ENCODE peak calls at places on chromosomes 13 and 19, in four cellular contexts. One of them, this sample, is unnamed.

GRCh38 chr13:95536629-95537241 is 15.8 kb upstream of the CLDN10 start:
- DNase-seq in OCI-LY7: peak; percentile 27
- DNase-seq in astrocyte: no peak
- DNase-seq in PC-3: peak; percentile 67
- DNase-seq in this sample: no peak

GRCh38 chr19:15589760-15590451 is 25.1 kb upstream of the CYP4F8 start:
- DNase-seq in OCI-LY7: no peak
- DNase-seq in astrocyte: no peak
- DNase-seq in PC-3: no peak
- DNase-seq in this sample: no peak

GRCh38 chr13:112704634-112705145 is 14.9 kb downstream of the ATP11A start:
- DNase-seq in OCI-LY7: no peak
- DNase-seq in astrocyte: no peak
- DNase-seq in PC-3: no peak
- DNase-seq in this sample: no peak

GRCh38 chr13:44151474-44151873 is 222.2 kb upstream of the SERP2 start:
- DNase-seq in OCI-LY7: no peak
- DNase-seq in astrocyte: no peak
- DNase-seq in PC-3: no peak
- DNase-seq in this sample: no peak

GRCh38 chr13:79226250-79226649 is 179.8 kb downstream of the RBM26 start:
- DNase-seq in OCI-LY7: no peak
- DNase-seq in astrocyte: no peak
- DNase-seq in PC-3: no peak
- DNase-seq in this sample: no peak

GRCh38 chr19:37932985-37933953 is 26.3 kb downstream of the SIPA1L3 start:
- DNase-seq in OCI-LY7: no peak
- DNase-seq in astrocyte: peak; percentile 58
- DNase-seq in PC-3: peak; percentile 77
- DNase-seq in this sample: peak; percentile 38

GRCh38 chr19:2487780-2488330 is 11.9 kb downstream of the GADD45B start:
- DNase-seq in OCI-LY7: no peak
- DNase-seq in astrocyte: no peak
- DNase-seq in PC-3: no peak
- DNase-seq in this sample: no peak

GRCh38 chr13:113643593-113643992 is 14.4 kb downstream of the ATP4B start:
- DNase-seq in OCI-LY7: no peak
- DNase-seq in astrocyte: peak; percentile 90
- DNase-seq in PC-3: no peak
- DNase-seq in this sample: no peak

GRCh38 chr19:33904681-33905080 is 108.0 kb downstream of the KCTD15 start:
- DNase-seq in OCI-LY7: no peak
- DNase-seq in astrocyte: peak; percentile 8
- DNase-seq in PC-3: peak; percentile 14
- DNase-seq in this sample: peak; percentile 14

GRCh38 chr13:51231456-51231855 is 9.3 kb downstream of the FAM124A start:
- DNase-seq in OCI-LY7: no peak
- DNase-seq in astrocyte: no peak
- DNase-seq in PC-3: no peak
- DNase-seq in this sample: no peak

GRCh38 chr13:24684600-24684998 is 4.4 kb downstream of the ATP12A start:
- DNase-seq in OCI-LY7: no peak
- DNase-seq in astrocyte: no peak
- DNase-seq in PC-3: no peak
- DNase-seq in this sample: no peak

GRCh38 chr13:27482996-27483395 is 32.6 kb upstream of the MTIF3 start:
- DNase-seq in OCI-LY7: peak; percentile 76
- DNase-seq in astrocyte: no peak
- DNase-seq in PC-3: no peak
- DNase-seq in this sample: no peak

GRCh38 chr19:34018546-34018945 is 153.8 kb upstream of the LSM14A start:
- DNase-seq in OCI-LY7: no peak
- DNase-seq in astrocyte: no peak
- DNase-seq in PC-3: no peak
- DNase-seq in this sample: no peak

GRCh38 chr13:23899555-23899954 is 2.3 kb upstream of the C1QTNF9B start:
- DNase-seq in OCI-LY7: peak; percentile 33
- DNase-seq in astrocyte: peak; percentile 23
- DNase-seq in PC-3: peak; percentile 70
- DNase-seq in this sample: peak; percentile 36

GRCh38 chr19:47094557-47095517 is 18.7 kb downstream of the ZC3H4 start:
- DNase-seq in OCI-LY7: no peak
- DNase-seq in astrocyte: peak; percentile 42
- DNase-seq in PC-3: no peak
- DNase-seq in this sample: peak; percentile 85

GRCh38 chr19:6828698-6829633 is 56.5 kb downstream of the VAV1 start:
- DNase-seq in OCI-LY7: peak; percentile 85
- DNase-seq in astrocyte: no peak
- DNase-seq in PC-3: peak; percentile 81
- DNase-seq in this sample: no peak

GRCh38 chr13:20684041-20684440 is 19.5 kb upstream of the IL17D start:
- DNase-seq in OCI-LY7: no peak
- DNase-seq in astrocyte: no peak
- DNase-seq in PC-3: no peak
- DNase-seq in this sample: no peak

GRCh38 chr19:44869728-44870470 is 21.2 kb upstream of the TOMM40 start:
- DNase-seq in OCI-LY7: no peak
- DNase-seq in astrocyte: peak; percentile 92
- DNase-seq in PC-3: peak; percentile 27
- DNase-seq in this sample: no peak

GRCh38 chr19:29191005-29191404 is 21.9 kb downstream of the UQCRFS1 start:
- DNase-seq in OCI-LY7: no peak
- DNase-seq in astrocyte: no peak
- DNase-seq in PC-3: no peak
- DNase-seq in this sample: no peak

GRCh38 chr19:33775731-33776487 is 20.8 kb upstream of the KCTD15 start:
- DNase-seq in OCI-LY7: no peak
- DNase-seq in astrocyte: no peak
- DNase-seq in PC-3: no peak
- DNase-seq in this sample: no peak

GRCh38 chr13:80168089-80168850 is 172.7 kb downstream of the SPRY2 start:
- DNase-seq in OCI-LY7: no peak
- DNase-seq in astrocyte: peak; percentile 34
- DNase-seq in PC-3: no peak
- DNase-seq in this sample: no peak

GRCh38 chr19:7928741-7929701 is 3.1 kb upstream of the CTXN1 start:
- DNase-seq in OCI-LY7: peak; percentile 51
- DNase-seq in astrocyte: peak; percentile 76
- DNase-seq in PC-3: peak; percentile 87
- DNase-seq in this sample: peak; percentile 53

GRCh38 chr13:91154954-91155353 is 192.5 kb upstream of the MIR17HG start:
- DNase-seq in OCI-LY7: no peak
- DNase-seq in astrocyte: no peak
- DNase-seq in PC-3: no peak
- DNase-seq in this sample: no peak

GRCh38 chr13:25738342-25738771 is 313.5 kb downstream of the SHISA2 start:
- DNase-seq in OCI-LY7: peak; percentile 5
- DNase-seq in astrocyte: peak; percentile 70
- DNase-seq in PC-3: no peak
- DNase-seq in this sample: no peak

GRCh38 chr13:72258340-72258981 is 391.5 kb upstream of the DACH1 start:
- DNase-seq in OCI-LY7: no peak
- DNase-seq in astrocyte: no peak
- DNase-seq in PC-3: no peak
- DNase-seq in this sample: no peak

GRCh38 chr13:23681253-23681652 is 111.0 kb downstream of the TNFRSF19 start:
- DNase-seq in OCI-LY7: no peak
- DNase-seq in astrocyte: peak; percentile 57
- DNase-seq in PC-3: no peak
- DNase-seq in this sample: no peak

GRCh38 chr19:49567722-49568454 is 12.5 kb downstream of the NOSIP start:
- DNase-seq in OCI-LY7: no peak
- DNase-seq in astrocyte: no peak
- DNase-seq in PC-3: peak; percentile 29
- DNase-seq in this sample: no peak

GRCh38 chr13:49936943-49937273 is 768 bp upstream of the SPRYD7 start:
- DNase-seq in OCI-LY7: no peak
- DNase-seq in astrocyte: no peak
- DNase-seq in PC-3: no peak
- DNase-seq in this sample: no peak

GRCh38 chr19:13744179-13744578 is 20.1 kb upstream of the MRI1 start:
- DNase-seq in OCI-LY7: no peak
- DNase-seq in astrocyte: no peak
- DNase-seq in PC-3: no peak
- DNase-seq in this sample: no peak

GRCh38 chr13:41720839-41721561 is 239.9 kb downstream of the VWA8 start:
- DNase-seq in OCI-LY7: no peak
- DNase-seq in astrocyte: no peak
- DNase-seq in PC-3: peak; percentile 1
- DNase-seq in this sample: no peak

DNA sequence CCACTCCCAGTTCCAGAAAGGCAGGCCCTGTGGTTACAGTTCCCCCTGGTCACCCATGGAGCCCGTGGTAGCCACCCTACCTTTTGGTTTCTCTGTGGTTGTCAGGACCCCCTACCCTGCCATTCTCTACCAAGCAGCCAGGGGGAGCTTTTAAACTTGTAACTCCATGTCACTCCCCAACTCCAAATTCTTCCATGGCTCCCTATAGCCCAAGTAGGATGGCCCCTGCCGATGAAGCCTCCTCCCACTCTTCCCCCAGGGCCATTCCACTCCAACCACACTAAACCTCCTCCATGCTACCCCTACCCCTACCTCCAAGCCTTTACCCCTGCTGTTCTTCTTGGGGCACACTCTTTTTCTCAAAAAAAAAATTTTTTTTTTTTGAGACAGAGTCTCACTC is 2.2 kb downstream of the S1PR2 start:
- DNase-seq in OCI-LY7: peak; percentile 80
- DNase-seq in astrocyte: no peak
- DNase-seq in PC-3: peak; percentile 39
- DNase-seq in this sample: peak; percentile 48
- TF ChIP-seq CTCF in OCI-LY7: peak; percentile 84
- TF ChIP-seq CTCF in astrocyte: peak; percentile 23
- TF ChIP-seq CTCF in PC-3: peak; percentile 56
- TF ChIP-seq CTCF in this sample: peak; percentile 61

DNA sequence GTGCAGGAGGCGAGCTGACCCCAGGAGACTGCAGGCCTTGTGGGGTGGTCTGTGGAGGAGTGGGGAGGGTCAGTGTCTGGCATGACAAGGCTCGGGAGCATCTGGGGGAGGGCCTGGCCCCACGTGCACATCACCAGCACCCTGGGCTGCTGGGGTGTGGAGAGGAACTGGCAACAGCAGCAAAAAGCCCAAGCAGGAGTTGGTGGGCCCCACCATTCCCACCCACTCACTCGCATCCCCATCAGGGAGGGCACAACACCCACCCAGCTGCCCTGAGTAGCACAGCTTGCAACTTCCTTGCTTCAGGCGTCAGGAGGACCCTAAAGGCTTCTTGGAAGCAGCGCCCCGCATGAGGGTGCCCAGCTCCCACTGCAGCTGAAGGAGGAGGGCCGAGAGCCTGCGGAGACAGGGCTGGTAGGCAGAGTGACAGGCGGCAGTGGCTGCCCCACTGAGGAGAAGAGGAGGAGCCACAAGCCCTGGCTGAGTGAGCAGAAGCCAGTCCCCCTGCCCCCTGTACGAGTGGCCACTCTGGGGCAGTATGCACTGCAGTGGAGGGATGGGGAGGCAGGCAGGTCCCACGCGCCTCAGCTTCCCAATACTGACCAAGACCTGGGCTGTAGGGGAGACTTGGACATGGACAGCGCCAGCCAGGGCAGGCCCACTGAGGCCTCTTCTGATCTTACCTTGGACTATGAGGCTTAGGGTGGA is 26.5 kb downstream of the ELL start:
- DNase-seq in OCI-LY7: no peak
- DNase-seq in astrocyte: no peak
- DNase-seq in PC-3: no peak
- DNase-seq in this sample: no peak
- H4K20me1 ChIP-seq in OCI-LY7: peaks cover 8% of the 10 kb centered on the region
- H4K20me1 ChIP-seq in astrocyte: peaks cover 99% of the 10 kb centered on the region
- H4K20me1 ChIP-seq in PC-3: peaks cover 80% of the 10 kb centered on the region
- H4K20me1 ChIP-seq in this sample: peaks cover 84% of the 10 kb centered on the region

GRCh38 chr13:53204598-53204997 is 176.0 kb downstream of the OLFM4 start:
- DNase-seq in OCI-LY7: no peak
- DNase-seq in astrocyte: no peak
- DNase-seq in PC-3: no peak
- DNase-seq in this sample: no peak

GRCh38 chr13:53200075-53200474 is 171.5 kb downstream of the OLFM4 start:
- DNase-seq in OCI-LY7: no peak
- DNase-seq in astrocyte: no peak
- DNase-seq in PC-3: no peak
- DNase-seq in this sample: no peak

GRCh38 chr13:53200498-53201453 is 172.2 kb downstream of the OLFM4 start:
- DNase-seq in OCI-LY7: no peak
- DNase-seq in astrocyte: no peak
- DNase-seq in PC-3: no peak
- DNase-seq in this sample: no peak

GRCh38 chr13:53198699-53199098 is 170.1 kb downstream of the OLFM4 start:
- DNase-seq in OCI-LY7: no peak
- DNase-seq in astrocyte: no peak
- DNase-seq in PC-3: no peak
- DNase-seq in this sample: no peak

DNA sequence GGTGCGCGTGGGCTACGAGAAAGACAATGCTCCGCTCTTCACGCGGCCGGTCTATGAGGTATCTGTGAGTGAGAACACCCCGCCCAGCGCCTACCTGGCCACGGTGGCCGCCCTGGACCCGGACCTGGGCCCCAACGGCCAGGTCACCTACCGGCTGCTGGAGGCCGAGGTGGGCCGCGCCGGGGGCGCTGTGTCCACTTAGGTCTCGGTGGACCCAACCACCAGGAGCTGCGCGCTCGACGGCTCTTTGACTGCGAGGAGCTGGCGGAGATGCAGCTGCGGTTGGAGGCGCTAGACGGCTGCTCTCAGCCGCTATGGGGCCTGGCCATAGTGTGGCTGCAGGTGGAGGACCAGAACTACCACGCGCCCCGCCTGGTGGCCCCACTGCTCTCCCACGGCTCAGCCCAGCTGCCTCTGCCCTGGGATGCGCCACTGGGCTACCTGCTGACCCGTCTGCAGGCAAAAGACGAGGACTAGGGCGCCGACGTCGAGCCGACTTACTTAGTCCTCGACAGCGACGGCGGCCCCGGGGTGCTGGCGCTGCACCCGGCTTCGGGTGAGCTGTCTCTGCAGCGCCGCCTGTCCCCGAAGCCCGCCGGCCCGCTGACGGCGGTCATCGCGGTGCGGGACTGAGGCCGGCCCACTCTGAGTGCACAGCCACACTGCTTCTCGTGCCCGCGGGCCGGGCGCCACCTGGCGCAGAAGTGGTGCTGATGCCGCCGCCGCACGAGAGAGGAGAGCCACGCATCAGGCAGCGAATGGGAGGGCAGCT is 173.0 kb downstream of the OLFM4 start:
- DNase-seq in OCI-LY7: no peak
- DNase-seq in astrocyte: no peak
- DNase-seq in PC-3: no peak
- DNase-seq in this sample: no peak
- TF ChIP-seq CTCF in OCI-LY7: no peak
- TF ChIP-seq CTCF in astrocyte: peak; percentile 3
- TF ChIP-seq CTCF in PC-3: no peak
- TF ChIP-seq CTCF in this sample: no peak

DNA sequence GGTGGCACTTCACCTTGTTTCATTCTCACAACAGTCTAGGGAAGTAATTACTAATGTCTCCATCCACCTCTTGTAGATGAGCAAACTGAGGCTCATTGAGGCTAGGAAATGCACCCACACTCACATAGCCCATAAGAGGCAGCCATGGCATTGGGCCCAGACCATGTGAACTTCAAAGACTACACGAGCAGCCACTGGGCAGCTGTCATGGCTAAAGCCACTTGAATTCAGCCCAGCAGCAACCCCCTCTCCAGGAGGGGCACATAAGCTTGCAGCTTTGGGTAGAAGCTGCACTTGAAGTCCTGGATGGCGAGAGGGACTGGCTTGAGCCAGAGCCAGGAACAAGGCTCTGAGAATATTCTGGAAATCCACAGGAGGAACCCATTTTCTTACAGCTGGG is 13.4 kb downstream of the ALOX5AP start:
- DNase-seq in OCI-LY7: no peak
- DNase-seq in astrocyte: no peak
- DNase-seq in PC-3: no peak
- DNase-seq in this sample: no peak
- H4K20me1 ChIP-seq in OCI-LY7: no peaks in the 10 kb centered on the region
- H4K20me1 ChIP-seq in astrocyte: no peaks in the 10 kb centered on the region
- H4K20me1 ChIP-seq in PC-3: no peaks in the 10 kb centered on the region
- H4K20me1 ChIP-seq in this sample: no peaks in the 10 kb centered on the region

This sample was measured in HepG2.